ENCODE peak calls at places on chromosomes 13 and 19, in five cellular contexts. One of them, this sample, is unnamed.
A peak's percentile ranks its signal among the peaks of the same experiment; 100 is the strongest.

GRCh38 chr13:42276683-42277082 is 4.7 kb downstream of the AKAP11 start:
- DNase-seq in CD8-positive, alpha-beta memory T cell: no peak
- DNase-seq in Peyer's patch: no peak
- DNase-seq in Karpas-422: no peak
- DNase-seq in aorta: no peak
- DNase-seq in this sample: no peak

GRCh38 chr13:21014666-21015170 is 46.7 kb downstream of the LATS2 start:
- DNase-seq in CD8-positive, alpha-beta memory T cell: no peak
- DNase-seq in Peyer's patch: peak; percentile 45
- DNase-seq in Karpas-422: no peak
- DNase-seq in aorta: peak; percentile 74
- DNase-seq in this sample: no peak

GRCh38 chr13:26563713-26564112 is 6.2 kb downstream of the WASF3 start:
- DNase-seq in CD8-positive, alpha-beta memory T cell: no peak
- DNase-seq in Peyer's patch: no peak
- DNase-seq in Karpas-422: no peak
- DNase-seq in aorta: no peak
- DNase-seq in this sample: no peak

GRCh38 chr13:99392806-99393135 is 85.6 kb upstream of the GPR183 start:
- DNase-seq in CD8-positive, alpha-beta memory T cell: no peak
- DNase-seq in Peyer's patch: no peak
- DNase-seq in Karpas-422: no peak
- DNase-seq in aorta: no peak
- DNase-seq in this sample: no peak

GRCh38 chr13:21022694-21023325 is 38.6 kb downstream of the LATS2 start:
- DNase-seq in CD8-positive, alpha-beta memory T cell: no peak
- DNase-seq in Peyer's patch: no peak
- DNase-seq in Karpas-422: no peak
- DNase-seq in aorta: no peak
- DNase-seq in this sample: no peak

GRCh38 chr19:33217881-33218280 is 7.8 kb downstream of the SLC7A10 start:
- DNase-seq in CD8-positive, alpha-beta memory T cell: no peak
- DNase-seq in Peyer's patch: no peak
- DNase-seq in Karpas-422: no peak
- DNase-seq in aorta: no peak
- DNase-seq in this sample: no peak

GRCh38 chr19:45391346-45391745 is 13.5 kb downstream of the PPP1R13L start:
- DNase-seq in CD8-positive, alpha-beta memory T cell: no peak
- DNase-seq in Peyer's patch: no peak
- DNase-seq in Karpas-422: peak; percentile 61
- DNase-seq in aorta: no peak
- DNase-seq in this sample: no peak

GRCh38 chr19:1481224-1481892 is 2.3 kb upstream of the C19orf25 start:
- DNase-seq in CD8-positive, alpha-beta memory T cell: no peak
- DNase-seq in Peyer's patch: no peak
- DNase-seq in Karpas-422: peak; percentile 38
- DNase-seq in aorta: peak; percentile 56
- DNase-seq in this sample: no peak

GRCh38 chr13:27024781-27025492 is 146.7 kb downstream of the USP12 start:
- DNase-seq in CD8-positive, alpha-beta memory T cell: no peak
- DNase-seq in Peyer's patch: no peak
- DNase-seq in Karpas-422: no peak
- DNase-seq in aorta: no peak
- DNase-seq in this sample: no peak

GRCh38 chr13:51298812-51299211 is 40.7 kb upstream of the SERPINE3 start:
- DNase-seq in CD8-positive, alpha-beta memory T cell: no peak
- DNase-seq in Peyer's patch: no peak
- DNase-seq in Karpas-422: no peak
- DNase-seq in aorta: no peak
- DNase-seq in this sample: no peak

GRCh38 chr19:8403098-8403819 is 9.8 kb upstream of the MARCHF2 start:
- DNase-seq in CD8-positive, alpha-beta memory T cell: no peak
- DNase-seq in Peyer's patch: no peak
- DNase-seq in Karpas-422: no peak
- DNase-seq in aorta: no peak
- DNase-seq in this sample: no peak

GRCh38 chr13:26060366-26060765 is 8.6 kb upstream of the SHISA2 start:
- DNase-seq in CD8-positive, alpha-beta memory T cell: no peak
- DNase-seq in Peyer's patch: no peak
- DNase-seq in Karpas-422: no peak
- DNase-seq in aorta: no peak
- DNase-seq in this sample: no peak

GRCh38 chr13:76029088-76029487 is 393.0 kb downstream of the LMO7 start:
- DNase-seq in CD8-positive, alpha-beta memory T cell: no peak
- DNase-seq in Peyer's patch: no peak
- DNase-seq in Karpas-422: no peak
- DNase-seq in aorta: no peak
- DNase-seq in this sample: no peak

GRCh38 chr19:6654347-6655310 is 15.3 kb downstream of the TNFSF14 start:
- DNase-seq in CD8-positive, alpha-beta memory T cell: peak; percentile 34
- DNase-seq in Peyer's patch: peak; percentile 77
- DNase-seq in Karpas-422: no peak
- DNase-seq in aorta: no peak
- DNase-seq in this sample: no peak

GRCh38 chr19:19626516-19627441 is 1.2 kb downstream of the LPAR2 start:
- DNase-seq in CD8-positive, alpha-beta memory T cell: no peak
- DNase-seq in Peyer's patch: peak; percentile 59
- DNase-seq in Karpas-422: no peak
- DNase-seq in aorta: no peak
- DNase-seq in this sample: no peak

GRCh38 chr13:31310781-31311180 is 111.0 kb downstream of the B3GLCT start:
- DNase-seq in CD8-positive, alpha-beta memory T cell: no peak
- DNase-seq in Peyer's patch: no peak
- DNase-seq in Karpas-422: no peak
- DNase-seq in aorta: no peak
- DNase-seq in this sample: no peak

GRCh38 chr19:10227215-10227971 is 3.7 kb downstream of the S1PR2 start:
- DNase-seq in CD8-positive, alpha-beta memory T cell: no peak
- DNase-seq in Peyer's patch: no peak
- DNase-seq in Karpas-422: peak; percentile 83
- DNase-seq in aorta: no peak
- DNase-seq in this sample: no peak

GRCh38 chr19:13428352-13428751 is 77.9 kb downstream of the CACNA1A start:
- DNase-seq in CD8-positive, alpha-beta memory T cell: no peak
- DNase-seq in Peyer's patch: no peak
- DNase-seq in Karpas-422: peak; percentile 67
- DNase-seq in aorta: no peak
- DNase-seq in this sample: no peak

GRCh38 chr13:50225188-50226155 is 210.2 kb downstream of the KCNRG start:
- DNase-seq in CD8-positive, alpha-beta memory T cell: no peak
- DNase-seq in Peyer's patch: no peak
- DNase-seq in Karpas-422: no peak
- DNase-seq in aorta: no peak
- DNase-seq in this sample: no peak

GRCh38 chr19:475360-475759 is 14.5 kb upstream of the SHC2 start:
- DNase-seq in CD8-positive, alpha-beta memory T cell: no peak
- DNase-seq in Peyer's patch: no peak
- DNase-seq in Karpas-422: no peak
- DNase-seq in aorta: no peak
- DNase-seq in this sample: no peak

GRCh38 chr13:41352935-41353801 is 42.1 kb downstream of the NAA16 start:
- DNase-seq in CD8-positive, alpha-beta memory T cell: peak; percentile 44
- DNase-seq in Peyer's patch: peak; percentile 61
- DNase-seq in Karpas-422: peak; percentile 85
- DNase-seq in aorta: no peak
- DNase-seq in this sample: peak; percentile 59

GRCh38 chr19:22945560-22945959 is 57.4 kb downstream of the ZNF728 start:
- DNase-seq in CD8-positive, alpha-beta memory T cell: no peak
- DNase-seq in Peyer's patch: no peak
- DNase-seq in Karpas-422: peak; percentile 56
- DNase-seq in aorta: no peak
- DNase-seq in this sample: no peak
- H3K9me3 ChIP-seq in CD8-positive, alpha-beta memory T cell: peaks cover 17% of the 10 kb centered on the region
- H3K9me3 ChIP-seq in Peyer's patch: peaks cover 22% of the 10 kb centered on the region
- H3K9me3 ChIP-seq in Karpas-422: peaks cover 43% of the 10 kb centered on the region
- H3K9me3 ChIP-seq in aorta: peaks cover 12% of the 10 kb centered on the region
- H3K9me3 ChIP-seq in this sample: peaks cover 3% of the 10 kb centered on the region

DNA sequence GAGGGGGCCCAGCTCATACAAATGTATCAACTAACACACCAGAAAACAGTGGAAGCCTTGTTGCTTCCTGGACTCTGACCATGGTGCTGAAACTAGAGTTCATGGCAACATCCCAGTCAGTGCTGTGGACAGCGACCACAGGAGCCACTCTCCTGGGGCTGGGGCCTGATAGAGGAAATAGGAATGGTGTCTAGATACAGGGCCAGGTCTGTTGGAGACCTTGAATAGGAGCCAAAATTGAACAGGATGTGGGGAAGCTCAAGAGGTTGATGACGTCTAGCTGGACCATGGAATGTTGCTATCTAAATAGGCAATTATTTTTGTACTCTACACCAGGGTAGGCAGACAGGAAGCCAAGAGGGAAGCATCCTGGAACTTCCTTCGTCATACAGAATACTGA is 21.8 kb downstream of the LILRB4 start:
- DNase-seq in CD8-positive, alpha-beta memory T cell: no peak
- DNase-seq in Peyer's patch: no peak
- DNase-seq in Karpas-422: peak; percentile 83
- DNase-seq in aorta: no peak
- DNase-seq in this sample: no peak
- H3K9me3 ChIP-seq in CD8-positive, alpha-beta memory T cell: no peaks in the 10 kb centered on the region
- H3K9me3 ChIP-seq in Peyer's patch: no peaks in the 10 kb centered on the region
- H3K9me3 ChIP-seq in Karpas-422: no peaks in the 10 kb centered on the region
- H3K9me3 ChIP-seq in aorta: no peaks in the 10 kb centered on the region
- H3K9me3 ChIP-seq in this sample: no peaks in the 10 kb centered on the region

GRCh38 chr19:21423057-21424041 is 26.4 kb downstream of the ZNF493 start:
- DNase-seq in CD8-positive, alpha-beta memory T cell: no peak
- DNase-seq in Peyer's patch: no peak
- DNase-seq in Karpas-422: peak; percentile 29
- DNase-seq in aorta: no peak
- DNase-seq in this sample: no peak

GRCh38 chr19:21422244-21422643 is 25.3 kb downstream of the ZNF493 start:
- DNase-seq in CD8-positive, alpha-beta memory T cell: no peak
- DNase-seq in Peyer's patch: no peak
- DNase-seq in Karpas-422: peak; percentile 31
- DNase-seq in aorta: no peak
- DNase-seq in this sample: no peak
- H3K9me3 ChIP-seq in CD8-positive, alpha-beta memory T cell: peaks cover 43% of the 10 kb centered on the region
- H3K9me3 ChIP-seq in Peyer's patch: peaks cover 49% of the 10 kb centered on the region
- H3K9me3 ChIP-seq in Karpas-422: peaks cover 45% of the 10 kb centered on the region
- H3K9me3 ChIP-seq in aorta: peaks cover 12% of the 10 kb centered on the region
- H3K9me3 ChIP-seq in this sample: peaks cover 29% of the 10 kb centered on the region

GRCh38 chr19:56864443-56865125 is 24.1 kb upstream of the PEG3 start:
- DNase-seq in CD8-positive, alpha-beta memory T cell: no peak
- DNase-seq in Peyer's patch: no peak
- DNase-seq in Karpas-422: no peak
- DNase-seq in aorta: no peak
- DNase-seq in this sample: no peak
- H3K9me3 ChIP-seq in CD8-positive, alpha-beta memory T cell: peaks cover 8% of the 10 kb centered on the region
- H3K9me3 ChIP-seq in Peyer's patch: no peaks in the 10 kb centered on the region
- H3K9me3 ChIP-seq in Karpas-422: no peaks in the 10 kb centered on the region
- H3K9me3 ChIP-seq in aorta: peaks cover 7% of the 10 kb centered on the region
- H3K9me3 ChIP-seq in this sample: peaks cover 3% of the 10 kb centered on the region

DNA sequence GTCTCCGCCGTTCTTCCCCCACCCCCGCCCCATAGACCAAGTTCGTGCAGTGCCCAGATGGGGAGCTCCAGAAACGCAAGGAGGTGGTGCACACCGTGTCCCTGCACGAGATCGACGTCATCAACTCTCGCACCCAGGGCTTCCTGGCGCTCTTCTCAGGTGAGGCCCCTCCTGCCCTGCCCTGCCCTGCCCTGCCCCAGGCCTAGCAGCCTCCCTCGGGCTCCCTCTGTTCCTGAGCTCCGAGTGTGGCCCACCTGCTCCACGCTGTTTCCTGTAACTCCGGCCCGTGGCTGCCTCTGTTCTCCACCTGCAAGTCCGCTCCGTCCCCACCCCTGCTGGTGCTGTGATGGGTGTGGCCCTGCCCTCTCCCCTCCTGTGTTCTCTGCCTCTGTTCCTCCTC is 6.4 kb downstream of the LHB start:
- DNase-seq in CD8-positive, alpha-beta memory T cell: no peak
- DNase-seq in Peyer's patch: no peak
- DNase-seq in Karpas-422: no peak
- DNase-seq in aorta: no peak
- DNase-seq in this sample: no peak
- H3K9me3 ChIP-seq in CD8-positive, alpha-beta memory T cell: no peaks in the 10 kb centered on the region
- H3K9me3 ChIP-seq in Peyer's patch: no peaks in the 10 kb centered on the region
- H3K9me3 ChIP-seq in Karpas-422: no peaks in the 10 kb centered on the region
- H3K9me3 ChIP-seq in aorta: no peaks in the 10 kb centered on the region
- H3K9me3 ChIP-seq in this sample: no peaks in the 10 kb centered on the region

DNA sequence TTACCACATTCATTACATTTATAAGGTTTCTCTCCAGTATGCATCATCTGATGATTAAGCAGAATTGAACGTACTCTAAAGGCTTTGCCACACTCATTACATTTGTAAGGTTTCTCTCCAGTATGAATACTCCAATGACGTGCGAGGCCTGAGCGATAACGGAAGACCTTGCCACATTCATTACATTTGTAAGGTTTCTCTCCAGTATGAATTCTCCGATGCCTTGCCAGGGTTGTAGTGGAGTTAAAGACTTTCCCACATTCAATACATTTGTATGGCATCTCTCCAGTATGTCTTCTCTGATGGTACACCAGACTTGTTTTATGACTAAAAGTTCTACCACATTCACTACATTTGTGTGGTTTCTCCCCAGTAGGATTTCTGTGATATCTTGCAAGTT is 16.8 kb upstream of the ZNF432 start:
- DNase-seq in CD8-positive, alpha-beta memory T cell: no peak
- DNase-seq in Peyer's patch: no peak
- DNase-seq in Karpas-422: no peak
- DNase-seq in aorta: no peak
- DNase-seq in this sample: no peak
- H3K9me3 ChIP-seq in CD8-positive, alpha-beta memory T cell: peaks cover 80% of the 10 kb centered on the region
- H3K9me3 ChIP-seq in Peyer's patch: peaks cover 85% of the 10 kb centered on the region
- H3K9me3 ChIP-seq in Karpas-422: peaks cover 64% of the 10 kb centered on the region
- H3K9me3 ChIP-seq in aorta: peaks cover 30% of the 10 kb centered on the region
- H3K9me3 ChIP-seq in this sample: peaks cover 69% of the 10 kb centered on the region

DNA sequence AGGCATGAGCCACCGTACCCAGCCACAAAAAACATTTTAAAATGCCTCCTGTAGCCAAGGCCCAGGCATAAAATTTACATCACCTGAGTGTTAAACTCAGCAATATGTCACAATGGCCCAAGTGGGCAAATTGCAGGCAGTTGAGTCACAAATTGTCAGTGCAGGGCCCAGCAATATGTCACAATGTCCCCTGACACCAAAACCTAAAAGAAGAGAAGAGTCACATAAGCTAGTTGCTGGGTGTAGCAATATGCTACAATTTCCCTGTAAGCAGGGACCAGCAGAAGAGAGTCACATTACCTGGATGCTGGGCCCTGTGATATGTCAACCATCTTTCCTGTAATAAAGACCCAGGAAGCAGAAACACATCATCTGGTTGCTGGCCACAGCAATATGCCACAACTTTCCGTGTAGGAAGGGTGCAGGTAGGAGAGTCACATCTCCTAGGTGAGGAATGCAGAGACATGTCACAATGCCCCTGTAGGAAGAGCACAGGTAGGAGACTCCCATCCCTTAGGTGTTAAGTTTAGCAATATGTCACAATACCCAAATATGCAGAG is 136.0 kb upstream of the ZNF91 start:
- DNase-seq in CD8-positive, alpha-beta memory T cell: no peak
- DNase-seq in Peyer's patch: no peak
- DNase-seq in Karpas-422: no peak
- DNase-seq in aorta: no peak
- DNase-seq in this sample: no peak
- H3K9me3 ChIP-seq in CD8-positive, alpha-beta memory T cell: no peaks in the 10 kb centered on the region
- H3K9me3 ChIP-seq in Peyer's patch: no peaks in the 10 kb centered on the region
- H3K9me3 ChIP-seq in Karpas-422: no peaks in the 10 kb centered on the region
- H3K9me3 ChIP-seq in aorta: no peaks in the 10 kb centered on the region
- H3K9me3 ChIP-seq in this sample: no peaks in the 10 kb centered on the region

This sample was measured in T-helper 17 cell.